ENCODE peak calls at places on chromosomes 4 and X, in eight cellular contexts. One of them, this sample, is unnamed.
A peak's percentile ranks its signal among the peaks of the same experiment; 100 is the strongest.

GRCh38 chr4:86221076-86221475 is 138.8 kb downstream of the MAPK10 start:
- DNase-seq in WERI-Rb-1: no peak
- DNase-seq in HCEC 1CT: no peak
- DNase-seq in MV-4-11: no peak
- DNase-seq in caudate nucleus: no peak
- DNase-seq in germinal center: no peak
- DNase-seq in heart left ventricle: no peak
- DNase-seq in stimulated activated CD8-positive, alpha-beta memory T cell treated with anti-CD3 and anti-CD28 coated beads, Interleukin-4, amount 100 ng/mL, for 24 hours: no peak
- DNase-seq in this sample: no peak

GRCh38 chrX:6645216-6645615 is 110.3 kb upstream of the VCX3A start:
- DNase-seq in WERI-Rb-1: no peak
- DNase-seq in HCEC 1CT: no peak
- DNase-seq in MV-4-11: no peak
- DNase-seq in caudate nucleus: no peak
- DNase-seq in germinal center: no peak
- DNase-seq in heart left ventricle: no peak
- DNase-seq in stimulated activated CD8-positive, alpha-beta memory T cell treated with anti-CD3 and anti-CD28 coated beads, Interleukin-4, amount 100 ng/mL, for 24 hours: no peak
- DNase-seq in this sample: no peak

GRCh38 chr4:11436673-11437072 is 8.0 kb upstream of the HS3ST1 start:
- DNase-seq in WERI-Rb-1: no peak
- DNase-seq in HCEC 1CT: no peak
- DNase-seq in MV-4-11: no peak
- DNase-seq in caudate nucleus: no peak
- DNase-seq in germinal center: no peak
- DNase-seq in heart left ventricle: no peak
- DNase-seq in stimulated activated CD8-positive, alpha-beta memory T cell treated with anti-CD3 and anti-CD28 coated beads, Interleukin-4, amount 100 ng/mL, for 24 hours: no peak
- DNase-seq in this sample: no peak

GRCh38 chrX:46912098-46912672 is at the start of gene JADE3:
- DNase-seq in WERI-Rb-1: peak; percentile 73
- DNase-seq in HCEC 1CT: peak; percentile 70
- DNase-seq in MV-4-11: peak; percentile 42
- DNase-seq in caudate nucleus: peak; percentile 3
- DNase-seq in germinal center: peak; percentile 60
- DNase-seq in heart left ventricle: peak; percentile 78
- DNase-seq in stimulated activated CD8-positive, alpha-beta memory T cell treated with anti-CD3 and anti-CD28 coated beads, Interleukin-4, amount 100 ng/mL, for 24 hours: no peak
- DNase-seq in this sample: no peak

GRCh38 chrX:117511379-117511778 is 605.2 kb downstream of the KLHL13 start:
- DNase-seq in WERI-Rb-1: no peak
- DNase-seq in HCEC 1CT: no peak
- DNase-seq in MV-4-11: no peak
- DNase-seq in caudate nucleus: no peak
- DNase-seq in germinal center: no peak
- DNase-seq in heart left ventricle: no peak
- DNase-seq in stimulated activated CD8-positive, alpha-beta memory T cell treated with anti-CD3 and anti-CD28 coated beads, Interleukin-4, amount 100 ng/mL, for 24 hours: no peak
- DNase-seq in this sample: no peak

GRCh38 chrX:96480081-96480480 is 204.6 kb upstream of the DIAPH2 start:
- DNase-seq in WERI-Rb-1: no peak
- DNase-seq in HCEC 1CT: peak; percentile 74
- DNase-seq in MV-4-11: no peak
- DNase-seq in caudate nucleus: no peak
- DNase-seq in germinal center: no peak
- DNase-seq in heart left ventricle: no peak
- DNase-seq in stimulated activated CD8-positive, alpha-beta memory T cell treated with anti-CD3 and anti-CD28 coated beads, Interleukin-4, amount 100 ng/mL, for 24 hours: no peak
- DNase-seq in this sample: no peak

GRCh38 chrX:13463608-13464007 is 105.8 kb upstream of the EGFL6 start:
- DNase-seq in WERI-Rb-1: peak; percentile 60
- DNase-seq in HCEC 1CT: peak; percentile 98
- DNase-seq in MV-4-11: peak; percentile 82
- DNase-seq in caudate nucleus: no peak
- DNase-seq in germinal center: no peak
- DNase-seq in heart left ventricle: peak; percentile 36
- DNase-seq in stimulated activated CD8-positive, alpha-beta memory T cell treated with anti-CD3 and anti-CD28 coated beads, Interleukin-4, amount 100 ng/mL, for 24 hours: no peak
- DNase-seq in this sample: no peak

GRCh38 chr4:184265566-184266351 is 48.1 kb upstream of the ENPP6 start:
- DNase-seq in WERI-Rb-1: no peak
- DNase-seq in HCEC 1CT: peak; percentile 13
- DNase-seq in MV-4-11: peak; percentile 75
- DNase-seq in caudate nucleus: no peak
- DNase-seq in germinal center: no peak
- DNase-seq in heart left ventricle: no peak
- DNase-seq in stimulated activated CD8-positive, alpha-beta memory T cell treated with anti-CD3 and anti-CD28 coated beads, Interleukin-4, amount 100 ng/mL, for 24 hours: no peak
- DNase-seq in this sample: no peak

GRCh38 chr4:184348311-184349233 is 125.8 kb downstream of the IRF2 start:
- DNase-seq in WERI-Rb-1: peak; percentile 55
- DNase-seq in HCEC 1CT: no peak
- DNase-seq in MV-4-11: no peak
- DNase-seq in caudate nucleus: no peak
- DNase-seq in germinal center: no peak
- DNase-seq in heart left ventricle: no peak
- DNase-seq in stimulated activated CD8-positive, alpha-beta memory T cell treated with anti-CD3 and anti-CD28 coated beads, Interleukin-4, amount 100 ng/mL, for 24 hours: no peak
- DNase-seq in this sample: no peak

GRCh38 chr4:90960840-90961239 is 833.6 kb downstream of the CCSER1 start:
- DNase-seq in WERI-Rb-1: no peak
- DNase-seq in HCEC 1CT: no peak
- DNase-seq in MV-4-11: no peak
- DNase-seq in caudate nucleus: no peak
- DNase-seq in germinal center: no peak
- DNase-seq in heart left ventricle: no peak
- DNase-seq in stimulated activated CD8-positive, alpha-beta memory T cell treated with anti-CD3 and anti-CD28 coated beads, Interleukin-4, amount 100 ng/mL, for 24 hours: no peak
- DNase-seq in this sample: no peak

GRCh38 chrX:17520206-17520605 is 145.2 kb downstream of the NHS start:
- DNase-seq in WERI-Rb-1: no peak
- DNase-seq in HCEC 1CT: no peak
- DNase-seq in MV-4-11: no peak
- DNase-seq in caudate nucleus: no peak
- DNase-seq in germinal center: no peak
- DNase-seq in heart left ventricle: no peak
- DNase-seq in stimulated activated CD8-positive, alpha-beta memory T cell treated with anti-CD3 and anti-CD28 coated beads, Interleukin-4, amount 100 ng/mL, for 24 hours: no peak
- DNase-seq in this sample: no peak

GRCh38 chrX:15404712-15405111 is 20.5 kb upstream of the VEGFD start:
- DNase-seq in WERI-Rb-1: no peak
- DNase-seq in HCEC 1CT: peak; percentile 7
- DNase-seq in MV-4-11: no peak
- DNase-seq in caudate nucleus: no peak
- DNase-seq in germinal center: peak; percentile 1
- DNase-seq in heart left ventricle: peak; percentile 45
- DNase-seq in stimulated activated CD8-positive, alpha-beta memory T cell treated with anti-CD3 and anti-CD28 coated beads, Interleukin-4, amount 100 ng/mL, for 24 hours: no peak
- DNase-seq in this sample: no peak

GRCh38 chr4:76078033-76078613 is 3.6 kb downstream of the ART3 start:
- DNase-seq in WERI-Rb-1: no peak
- DNase-seq in HCEC 1CT: no peak
- DNase-seq in MV-4-11: no peak
- DNase-seq in caudate nucleus: no peak
- DNase-seq in germinal center: no peak
- DNase-seq in heart left ventricle: no peak
- DNase-seq in stimulated activated CD8-positive, alpha-beta memory T cell treated with anti-CD3 and anti-CD28 coated beads, Interleukin-4, amount 100 ng/mL, for 24 hours: no peak
- DNase-seq in this sample: no peak

GRCh38 chr4:185554243-185555126 is 19.2 kb upstream of the PDLIM3 start:
- DNase-seq in WERI-Rb-1: no peak
- DNase-seq in HCEC 1CT: no peak
- DNase-seq in MV-4-11: no peak
- DNase-seq in caudate nucleus: no peak
- DNase-seq in germinal center: no peak
- DNase-seq in heart left ventricle: no peak
- DNase-seq in stimulated activated CD8-positive, alpha-beta memory T cell treated with anti-CD3 and anti-CD28 coated beads, Interleukin-4, amount 100 ng/mL, for 24 hours: no peak
- DNase-seq in this sample: no peak

GRCh38 chr4:141102367-141102766 is 30.9 kb downstream of the RNF150 start:
- DNase-seq in WERI-Rb-1: no peak
- DNase-seq in HCEC 1CT: peak; percentile 16
- DNase-seq in MV-4-11: no peak
- DNase-seq in caudate nucleus: no peak
- DNase-seq in germinal center: no peak
- DNase-seq in heart left ventricle: no peak
- DNase-seq in stimulated activated CD8-positive, alpha-beta memory T cell treated with anti-CD3 and anti-CD28 coated beads, Interleukin-4, amount 100 ng/mL, for 24 hours: no peak
- DNase-seq in this sample: no peak

GRCh38 chr4:2411786-2412510 is 6.5 kb downstream of the ZFYVE28 start:
- DNase-seq in WERI-Rb-1: no peak
- DNase-seq in HCEC 1CT: no peak
- DNase-seq in MV-4-11: no peak
- DNase-seq in caudate nucleus: no peak
- DNase-seq in germinal center: no peak
- DNase-seq in heart left ventricle: no peak
- DNase-seq in stimulated activated CD8-positive, alpha-beta memory T cell treated with anti-CD3 and anti-CD28 coated beads, Interleukin-4, amount 100 ng/mL, for 24 hours: no peak
- DNase-seq in this sample: no peak

GRCh38 chr4:56505269-56506109 is at the start of gene ARL9:
- DNase-seq in WERI-Rb-1: no peak
- DNase-seq in HCEC 1CT: peak; percentile 45
- DNase-seq in MV-4-11: no peak
- DNase-seq in caudate nucleus: peak; percentile 9
- DNase-seq in germinal center: peak; percentile 68
- DNase-seq in heart left ventricle: peak; percentile 32
- DNase-seq in stimulated activated CD8-positive, alpha-beta memory T cell treated with anti-CD3 and anti-CD28 coated beads, Interleukin-4, amount 100 ng/mL, for 24 hours: peak; percentile 35
- DNase-seq in this sample: peak; percentile 71

GRCh38 chr4:68326146-68326545 is 23.7 kb downstream of the YTHDC1 start:
- DNase-seq in WERI-Rb-1: no peak
- DNase-seq in HCEC 1CT: no peak
- DNase-seq in MV-4-11: no peak
- DNase-seq in caudate nucleus: no peak
- DNase-seq in germinal center: no peak
- DNase-seq in heart left ventricle: no peak
- DNase-seq in stimulated activated CD8-positive, alpha-beta memory T cell treated with anti-CD3 and anti-CD28 coated beads, Interleukin-4, amount 100 ng/mL, for 24 hours: no peak
- DNase-seq in this sample: no peak

GRCh38 chr4:8199594-8200301 is 658 bp downstream of the SH3TC1 start:
- DNase-seq in WERI-Rb-1: no peak
- DNase-seq in HCEC 1CT: no peak
- DNase-seq in MV-4-11: no peak
- DNase-seq in caudate nucleus: no peak
- DNase-seq in germinal center: no peak
- DNase-seq in heart left ventricle: no peak
- DNase-seq in stimulated activated CD8-positive, alpha-beta memory T cell treated with anti-CD3 and anti-CD28 coated beads, Interleukin-4, amount 100 ng/mL, for 24 hours: no peak
- DNase-seq in this sample: no peak

GRCh38 chr4:72505314-72505744 is 63.7 kb downstream of the ADAMTS3 start:
- DNase-seq in WERI-Rb-1: peak; percentile 23
- DNase-seq in HCEC 1CT: no peak
- DNase-seq in MV-4-11: peak; percentile 33
- DNase-seq in caudate nucleus: no peak
- DNase-seq in germinal center: peak; percentile 6
- DNase-seq in heart left ventricle: no peak
- DNase-seq in stimulated activated CD8-positive, alpha-beta memory T cell treated with anti-CD3 and anti-CD28 coated beads, Interleukin-4, amount 100 ng/mL, for 24 hours: no peak
- DNase-seq in this sample: no peak

GRCh38 chr4:36761625-36762024 is 480.2 kb downstream of the DTHD1 start:
- DNase-seq in WERI-Rb-1: no peak
- DNase-seq in HCEC 1CT: no peak
- DNase-seq in MV-4-11: no peak
- DNase-seq in caudate nucleus: no peak
- DNase-seq in germinal center: no peak
- DNase-seq in heart left ventricle: no peak
- DNase-seq in stimulated activated CD8-positive, alpha-beta memory T cell treated with anti-CD3 and anti-CD28 coated beads, Interleukin-4, amount 100 ng/mL, for 24 hours: no peak
- DNase-seq in this sample: no peak

GRCh38 chrX:9464435-9465371 is at the start of gene TBL1X:
- DNase-seq in WERI-Rb-1: peak; percentile 62
- DNase-seq in HCEC 1CT: peak; percentile 28
- DNase-seq in MV-4-11: peak; percentile 12
- DNase-seq in caudate nucleus: peak; percentile 22
- DNase-seq in germinal center: peak; percentile 54
- DNase-seq in heart left ventricle: peak; percentile 67
- DNase-seq in stimulated activated CD8-positive, alpha-beta memory T cell treated with anti-CD3 and anti-CD28 coated beads, Interleukin-4, amount 100 ng/mL, for 24 hours: peak; percentile 39
- DNase-seq in this sample: no peak